ENCODE peak calls at places on chromosomes 13 and 19, in five cellular contexts. One of them, this sample, is unnamed.
A peak's percentile ranks its signal among the peaks of the same experiment; 100 is the strongest.

GRCh38 chr13:29411493-29411892 is 184.0 kb downstream of the SLC7A1 start:
- DNase-seq in uterus: no peak
- DNase-seq in tibial nerve: no peak
- DNase-seq in neural progenitor cell: no peak
- DNase-seq in caudate nucleus: no peak
- DNase-seq in this sample: no peak

GRCh38 chr13:20512042-20512683 is 13.5 kb downstream of the CRYL1 start:
- DNase-seq in neural progenitor cell: peak; percentile 43
- DNase-seq in uterus: no peak
- DNase-seq in caudate nucleus: no peak
- DNase-seq in tibial nerve: no peak
- DNase-seq in this sample: no peak

GRCh38 chr19:40398417-40399056 is 8.6 kb upstream of the HIPK4 start:
- DNase-seq in tibial nerve: no peak
- DNase-seq in neural progenitor cell: peak; percentile 84
- DNase-seq in caudate nucleus: peak; percentile 36
- DNase-seq in uterus: peak; percentile 45
- DNase-seq in this sample: no peak

GRCh38 chr19:39093761-39094160 is 9.6 kb downstream of the ACP7 start:
- DNase-seq in uterus: no peak
- DNase-seq in caudate nucleus: no peak
- DNase-seq in neural progenitor cell: no peak
- DNase-seq in tibial nerve: no peak
- DNase-seq in this sample: no peak

GRCh38 chr13:27151798-27152599 is 19.6 kb downstream of the USP12 start:
- DNase-seq in uterus: no peak
- DNase-seq in tibial nerve: no peak
- DNase-seq in caudate nucleus: no peak
- DNase-seq in neural progenitor cell: no peak
- DNase-seq in this sample: no peak

GRCh38 chr19:3761382-3762129 is at the start of gene APBA3:
- DNase-seq in neural progenitor cell: peak; percentile 96
- DNase-seq in tibial nerve: peak; percentile 92
- DNase-seq in caudate nucleus: peak; percentile 80
- DNase-seq in uterus: peak; percentile 88
- DNase-seq in this sample: peak; percentile 86

GRCh38 chr19:48806818-48807589 is 3.8 kb downstream of the BCAT2 start:
- DNase-seq in uterus: no peak
- DNase-seq in tibial nerve: no peak
- DNase-seq in neural progenitor cell: peak; percentile 42
- DNase-seq in caudate nucleus: peak; percentile 64
- DNase-seq in this sample: no peak

GRCh38 chr13:60090579-60090978 is 73.1 kb downstream of the DIAPH3 start:
- DNase-seq in caudate nucleus: no peak
- DNase-seq in tibial nerve: no peak
- DNase-seq in uterus: no peak
- DNase-seq in neural progenitor cell: no peak
- DNase-seq in this sample: no peak

GRCh38 chr19:36213793-36214387 is 575 bp downstream of the ZNF565 start:
- DNase-seq in caudate nucleus: no peak
- DNase-seq in uterus: no peak
- DNase-seq in tibial nerve: peak; percentile 27
- DNase-seq in neural progenitor cell: no peak
- DNase-seq in this sample: no peak

GRCh38 chr13:43132228-43132627 is 108.8 kb downstream of the DNAJC15 start:
- DNase-seq in neural progenitor cell: peak; percentile 74
- DNase-seq in tibial nerve: no peak
- DNase-seq in caudate nucleus: no peak
- DNase-seq in uterus: no peak
- DNase-seq in this sample: no peak

GRCh38 chr13:42967660-42968059 is 24.4 kb downstream of the EPSTI1 start:
- DNase-seq in neural progenitor cell: no peak
- DNase-seq in tibial nerve: no peak
- DNase-seq in uterus: no peak
- DNase-seq in caudate nucleus: no peak
- DNase-seq in this sample: no peak

GRCh38 chr13:20126460-20127262 is 34.2 kb downstream of the GJA3 start:
- DNase-seq in uterus: no peak
- DNase-seq in caudate nucleus: no peak
- DNase-seq in neural progenitor cell: no peak
- DNase-seq in tibial nerve: no peak
- DNase-seq in this sample: no peak

GRCh38 chr19:42386974-42387707 is 3.0 kb downstream of the CNFN start:
- DNase-seq in uterus: peak; percentile 39
- DNase-seq in tibial nerve: peak; percentile 52
- DNase-seq in neural progenitor cell: peak; percentile 89
- DNase-seq in caudate nucleus: no peak
- DNase-seq in this sample: peak; percentile 12

GRCh38 chr13:33307820-33308219 is 22.3 kb upstream of the STARD13 start:
- DNase-seq in neural progenitor cell: no peak
- DNase-seq in uterus: no peak
- DNase-seq in caudate nucleus: no peak
- DNase-seq in tibial nerve: no peak
- DNase-seq in this sample: no peak

GRCh38 chr13:108227651-108228272 is 9.6 kb downstream of the ABHD13 start:
- DNase-seq in tibial nerve: peak; percentile 72
- DNase-seq in caudate nucleus: no peak
- DNase-seq in uterus: no peak
- DNase-seq in neural progenitor cell: peak; percentile 41
- DNase-seq in this sample: no peak

GRCh38 chr13:23460921-23461320 is 27.4 kb upstream of the SACS start:
- DNase-seq in tibial nerve: no peak
- DNase-seq in uterus: no peak
- DNase-seq in neural progenitor cell: no peak
- DNase-seq in caudate nucleus: no peak
- DNase-seq in this sample: no peak

GRCh38 chr19:28444371-28444770 is 768.6 kb downstream of the UQCRFS1 start:
- DNase-seq in tibial nerve: no peak
- DNase-seq in caudate nucleus: no peak
- DNase-seq in neural progenitor cell: no peak
- DNase-seq in uterus: no peak
- DNase-seq in this sample: no peak

GRCh38 chr13:40026741-40027140 is 371.3 kb downstream of the COG6 start:
- DNase-seq in tibial nerve: no peak
- DNase-seq in neural progenitor cell: no peak
- DNase-seq in caudate nucleus: no peak
- DNase-seq in uterus: no peak
- DNase-seq in this sample: no peak

GRCh38 chr19:7224995-7225394 is 69.2 kb downstream of the INSR start:
- DNase-seq in neural progenitor cell: no peak
- DNase-seq in uterus: no peak
- DNase-seq in caudate nucleus: no peak
- DNase-seq in tibial nerve: no peak
- DNase-seq in this sample: no peak
- H3K27ac ChIP-seq in neural progenitor cell: no peak overlapping the region
- H3K27ac ChIP-seq in uterus: peak overlapping the region; percentile 79
- H3K27ac ChIP-seq in caudate nucleus: no peak overlapping the region
- H3K27ac ChIP-seq in tibial nerve: peak overlapping the region; percentile 83
- H3K27ac ChIP-seq in this sample: no peak overlapping the region

GRCh38 chr13:52450012-52450792 is at the start of gene VPS36:
- DNase-seq in neural progenitor cell: peak; percentile 98
- DNase-seq in uterus: peak; percentile 95
- DNase-seq in tibial nerve: peak; percentile 93
- DNase-seq in caudate nucleus: peak; percentile 88
- DNase-seq in this sample: peak; percentile 94

GRCh38 chr13:52449323-52450011 is 967 bp downstream of the VPS36 start:
- DNase-seq in caudate nucleus: no peak
- DNase-seq in neural progenitor cell: no peak
- DNase-seq in uterus: no peak
- DNase-seq in tibial nerve: no peak
- DNase-seq in this sample: no peak

GRCh38 chr13:52447354-52447753 is 3.1 kb downstream of the VPS36 start:
- DNase-seq in tibial nerve: no peak
- DNase-seq in neural progenitor cell: no peak
- DNase-seq in caudate nucleus: no peak
- DNase-seq in uterus: no peak
- DNase-seq in this sample: no peak

GRCh38 chr13:52446265-52446664 is 4.2 kb downstream of the VPS36 start:
- DNase-seq in tibial nerve: no peak
- DNase-seq in uterus: no peak
- DNase-seq in caudate nucleus: no peak
- DNase-seq in neural progenitor cell: no peak
- DNase-seq in this sample: no peak

GRCh38 chr13:52447815-52448552 is 2.5 kb downstream of the VPS36 start:
- DNase-seq in neural progenitor cell: peak; percentile 42
- DNase-seq in caudate nucleus: no peak
- DNase-seq in tibial nerve: no peak
- DNase-seq in uterus: no peak
- DNase-seq in this sample: no peak
- H3K27ac ChIP-seq in neural progenitor cell: no peak overlapping the region
- H3K27ac ChIP-seq in caudate nucleus: no peak overlapping the region
- H3K27ac ChIP-seq in tibial nerve: no peak overlapping the region
- H3K27ac ChIP-seq in uterus: no peak overlapping the region
- H3K27ac ChIP-seq in this sample: no peak overlapping the region

DNA sequence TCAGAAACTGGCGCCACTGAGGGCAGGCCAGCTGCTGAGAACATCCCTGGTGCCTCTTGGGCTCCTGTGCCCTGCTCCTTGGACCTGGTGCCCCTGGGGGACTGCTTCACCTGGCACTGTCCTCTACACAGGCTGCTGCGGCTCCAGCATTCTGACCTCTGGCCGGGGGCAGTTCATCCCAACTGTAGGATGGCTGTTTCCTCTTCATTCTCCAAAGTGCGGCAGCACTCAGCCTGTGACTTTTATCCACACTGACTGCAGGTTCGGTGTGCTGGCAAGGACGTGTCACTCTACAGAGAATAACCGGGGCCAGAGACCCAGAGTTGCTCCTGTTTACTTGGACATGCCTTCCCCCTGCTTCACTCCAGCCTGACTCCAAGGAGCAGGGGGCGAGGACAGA is 7.6 kb upstream of the ANKRD10 start:
- DNase-seq in uterus: no peak
- DNase-seq in neural progenitor cell: no peak
- DNase-seq in tibial nerve: no peak
- DNase-seq in caudate nucleus: no peak
- DNase-seq in this sample: no peak
- H3K27ac ChIP-seq in uterus: no peak overlapping the region
- H3K27ac ChIP-seq in neural progenitor cell: no peak overlapping the region
- H3K27ac ChIP-seq in tibial nerve: no peak overlapping the region
- H3K27ac ChIP-seq in caudate nucleus: no peak overlapping the region
- H3K27ac ChIP-seq in this sample: no peak overlapping the region

GRCh38 chr19:772730-773436 is 22.0 kb downstream of the MISP start:
- DNase-seq in uterus: no peak
- DNase-seq in neural progenitor cell: peak; percentile 67
- DNase-seq in tibial nerve: no peak
- DNase-seq in caudate nucleus: no peak
- DNase-seq in this sample: no peak
- H3K27ac ChIP-seq in uterus: no peak overlapping the region
- H3K27ac ChIP-seq in neural progenitor cell: no peak overlapping the region
- H3K27ac ChIP-seq in tibial nerve: no peak overlapping the region
- H3K27ac ChIP-seq in caudate nucleus: no peak overlapping the region
- H3K27ac ChIP-seq in this sample: no peak overlapping the region

DNA sequence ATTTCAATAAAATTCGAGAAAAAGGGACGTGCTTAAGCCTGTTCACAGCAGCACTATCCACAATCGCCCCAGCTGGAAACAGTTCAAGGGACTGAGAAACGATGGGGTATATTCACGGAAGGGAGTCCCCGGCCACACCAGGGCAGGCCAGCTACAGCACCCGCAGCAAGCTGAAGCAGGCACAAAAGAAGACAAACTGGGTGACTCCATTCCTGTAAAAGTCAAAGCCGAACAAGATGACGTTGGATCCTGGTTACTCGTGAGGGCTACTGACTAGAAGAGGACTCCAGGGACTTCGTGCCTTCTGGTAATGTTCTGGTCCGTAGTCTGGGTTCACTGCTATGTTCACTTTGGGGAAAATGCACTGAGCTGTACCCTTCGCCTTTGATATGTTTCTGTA is 57.6 kb downstream of the COL4A1 start:
- DNase-seq in uterus: no peak
- DNase-seq in tibial nerve: no peak
- DNase-seq in caudate nucleus: no peak
- DNase-seq in neural progenitor cell: no peak
- DNase-seq in this sample: no peak
- H3K27ac ChIP-seq in uterus: peak overlapping the region; percentile 91
- H3K27ac ChIP-seq in tibial nerve: peak overlapping the region; percentile 92
- H3K27ac ChIP-seq in caudate nucleus: no peak overlapping the region
- H3K27ac ChIP-seq in neural progenitor cell: no peak overlapping the region
- H3K27ac ChIP-seq in this sample: no peak overlapping the region

GRCh38 chr19:49875177-49875576 is 2.0 kb downstream of the AKT1S1 start:
- DNase-seq in tibial nerve: no peak
- DNase-seq in uterus: no peak
- DNase-seq in neural progenitor cell: no peak
- DNase-seq in caudate nucleus: no peak
- DNase-seq in this sample: no peak
- H3K27ac ChIP-seq in tibial nerve: peak overlapping the region; percentile 98
- H3K27ac ChIP-seq in uterus: peak overlapping the region; percentile 100
- H3K27ac ChIP-seq in neural progenitor cell: no peak overlapping the region
- H3K27ac ChIP-seq in caudate nucleus: no peak overlapping the region
- H3K27ac ChIP-seq in this sample: peak overlapping the region; percentile 99

DNA sequence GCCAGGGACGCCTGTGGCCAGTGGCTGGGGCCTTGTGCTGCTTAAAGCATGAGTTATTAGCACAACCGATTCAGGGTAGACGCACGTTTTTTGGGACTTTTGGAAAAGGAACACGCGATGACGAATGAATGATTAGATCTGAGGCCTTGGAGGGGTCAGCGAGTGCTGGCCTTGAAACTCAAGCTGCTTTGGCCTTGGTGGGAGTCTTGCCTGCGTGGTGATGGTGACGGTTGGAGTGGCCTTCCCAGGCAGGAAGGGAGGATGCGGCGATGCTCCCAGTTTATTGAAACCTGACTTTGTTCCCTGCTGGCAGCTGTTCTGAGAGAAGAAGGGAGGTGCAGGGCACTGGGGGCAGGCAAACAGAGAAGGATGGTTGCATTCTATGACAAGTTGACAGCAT is 63.1 kb upstream of the RNF113B start:
- DNase-seq in caudate nucleus: no peak
- DNase-seq in neural progenitor cell: no peak
- DNase-seq in uterus: no peak
- DNase-seq in tibial nerve: no peak
- DNase-seq in this sample: no peak
- H3K27ac ChIP-seq in caudate nucleus: no peak overlapping the region
- H3K27ac ChIP-seq in neural progenitor cell: no peak overlapping the region
- H3K27ac ChIP-seq in uterus: no peak overlapping the region
- H3K27ac ChIP-seq in tibial nerve: no peak overlapping the region
- H3K27ac ChIP-seq in this sample: no peak overlapping the region